ENCODE peak calls at places on chromosomes 4 and X, in nine cellular contexts. V is choroid plexus epithelial cell; J is A549; N is CD4-positive, alpha-beta T cell; G is HFF-Myc; I is fibroblast of the aortic adventitia; K is neural crest cell; Z is CD8-positive, alpha-beta T cell; S is endothelial cell. A is an unnamed sample.

GRCh38 chr4:7351014-7351413 is 83.7 kb downstream of the PSAPL1 start:
- DNase-seq in S (no peak), I (no peak), V (no peak), Z (no peak), N (no peak), J (no peak), G (no peak), K (no peak), A (no peak)

GRCh38 chrX:38664285-38664684 is 102.9 kb downstream of the TSPAN7 start:
- DNase-seq in N (no peak), I (peak), G (no peak), S (peak), K (peak), V (peak), Z (no peak), J (peak), A (no peak)

GRCh38 chr4:40699648-40700047 is 50.1 kb upstream of the NSUN7 start:
- DNase-seq in K (no peak), V (peak), N (no peak), J (no peak), I (peak), S (no peak), G (no peak), Z (no peak), A (no peak)

GRCh38 chr4:83606898-83607297 is 71.0 kb downstream of the GPAT3 start:
- DNase-seq in G (no peak), I (no peak), Z (no peak), N (no peak), S (no peak), J (no peak), V (no peak), K (no peak), A (no peak)

GRCh38 chr4:19134685-19135084 is 1113.1 kb upstream of the LCORL start:
- DNase-seq in G (no peak), N (no peak), J (no peak), Z (no peak), I (no peak), V (no peak), S (no peak), K (no peak), A (no peak)

GRCh38 chr4:173635395-173635794 is 105.4 kb upstream of the HAND2 start:
- DNase-seq in J (no peak), I (no peak), G (no peak), Z (no peak), S (no peak), K (no peak), V (no peak), N (no peak), A (no peak)

GRCh38 chr4:8228319-8229250 is 29.5 kb downstream of the SH3TC1 start:
- DNase-seq in S (no peak), I (peak), N (peak), V (peak), J (peak), Z (peak), K (no peak), G (peak), A (peak)

GRCh38 chrX:129772796-129773431 is 6.8 kb upstream of the SASH3 start:
- DNase-seq in G (no peak), K (no peak), N (no peak), S (no peak), J (no peak), Z (peak), I (no peak), V (no peak), A (peak)

GRCh38 chrX:102029026-102029425 is 96.5 kb upstream of the TCEAL2 start:
- DNase-seq in I (no peak), G (no peak), Z (no peak), J (no peak), N (no peak), V (no peak), S (no peak), K (no peak), A (no peak)

DNA sequence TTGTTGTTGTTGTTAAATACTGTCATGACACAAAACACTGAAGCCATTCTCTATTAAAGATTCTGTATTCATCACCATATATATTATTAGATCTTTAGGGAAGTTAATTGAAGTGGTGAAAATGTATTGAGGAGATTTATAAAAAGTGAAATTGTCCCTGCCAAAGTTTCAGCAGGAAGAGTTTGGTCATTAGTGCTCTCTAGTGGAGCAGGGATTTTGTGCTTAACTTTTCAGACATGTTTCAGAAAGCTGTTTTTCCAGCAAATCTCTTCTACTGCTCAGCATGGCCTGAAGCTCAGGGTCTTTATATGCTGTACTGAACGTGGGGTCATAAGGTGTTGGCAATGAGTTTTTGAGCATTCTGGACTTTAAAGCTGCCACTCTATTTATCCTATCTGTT is 36.7 kb upstream of the CXXC4 start:
- DNase-seq in V (no peak), N (no peak), K (no peak), G (no peak), S (no peak), J (no peak), Z (no peak), I (no peak), A (no peak)
- TF ChIP-seq CTCF in V (no peak), N (no peak), K (no peak), G (no peak), S (no peak), J (no peak), Z (no peak), I (no peak), A (no peak)

DNA sequence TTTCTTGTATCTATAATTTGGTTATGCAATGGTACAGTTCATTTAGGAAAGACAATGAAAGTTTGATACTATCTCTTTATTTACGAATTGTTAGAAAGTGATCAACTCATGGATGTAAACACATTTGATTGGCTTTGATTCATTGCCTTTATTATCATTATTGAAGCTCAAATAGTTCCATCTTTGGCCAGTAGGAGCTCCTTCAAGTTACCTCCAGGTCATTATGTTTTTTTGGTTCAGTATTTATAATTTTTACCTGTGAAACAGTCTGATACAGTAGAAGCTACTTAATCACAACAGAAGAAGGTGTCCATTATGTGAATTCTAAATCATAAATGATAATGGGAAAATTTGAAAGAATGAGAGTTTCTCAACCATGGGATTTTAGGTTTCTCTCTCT is 12.4 kb downstream of the NPY5R start:
- DNase-seq in Z (no peak), V (no peak), S (no peak), K (no peak), J (no peak), I (no peak), N (no peak), G (no peak), A (no peak)
- TF ChIP-seq CTCF in Z (no peak), V (peak), S (peak), K (peak), J (no peak), I (no peak), N (no peak), G (no peak), A (no peak)

DNA sequence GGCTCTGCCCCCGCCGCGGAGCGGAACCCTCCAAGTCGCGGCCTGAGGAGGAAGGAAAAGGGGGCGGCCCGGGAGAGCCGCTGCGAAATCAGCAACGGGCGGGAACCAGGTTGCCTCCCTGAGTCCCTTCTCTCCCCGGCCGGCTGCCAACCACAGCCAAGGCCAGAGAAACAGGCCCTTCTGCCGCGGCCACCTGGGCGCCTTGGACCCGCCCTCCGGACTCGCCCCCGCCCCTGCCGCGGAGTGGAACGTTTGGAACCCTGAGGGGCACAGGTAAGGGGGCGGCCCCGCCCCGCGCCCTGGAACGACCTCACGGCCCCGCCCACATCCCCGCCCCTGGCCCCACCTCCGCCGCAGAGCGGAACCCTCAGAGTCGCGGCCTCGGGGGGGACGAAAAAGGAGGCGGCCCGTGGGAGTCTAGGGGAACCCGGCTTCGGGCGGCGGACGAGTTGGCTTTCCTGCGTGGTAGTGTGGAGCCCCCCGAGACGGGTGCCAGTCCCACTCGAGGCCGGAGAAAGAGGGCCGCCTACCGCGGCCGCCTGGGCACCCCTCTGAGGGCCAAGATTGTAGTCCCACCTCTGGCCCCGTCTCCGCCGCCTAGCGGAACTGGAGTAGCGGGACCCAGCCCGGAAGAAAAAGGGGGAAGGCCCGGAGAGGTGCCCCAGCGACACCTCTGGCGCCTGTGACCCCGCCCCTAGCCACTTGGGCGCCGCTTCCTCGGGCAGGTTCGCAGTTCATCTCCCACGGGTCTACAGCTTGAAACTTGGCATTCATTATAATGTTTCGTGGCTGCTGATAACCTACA is 669 bp upstream of the PHKA2 start:
- DNase-seq in V (peak), N (peak), K (peak), G (no peak), I (peak), S (peak), Z (peak), J (peak), A (peak)
- TF ChIP-seq CTCF in V (peak), N (peak), K (peak), G (peak), I (peak), S (peak), Z (peak), J (peak), A (peak)

DNA sequence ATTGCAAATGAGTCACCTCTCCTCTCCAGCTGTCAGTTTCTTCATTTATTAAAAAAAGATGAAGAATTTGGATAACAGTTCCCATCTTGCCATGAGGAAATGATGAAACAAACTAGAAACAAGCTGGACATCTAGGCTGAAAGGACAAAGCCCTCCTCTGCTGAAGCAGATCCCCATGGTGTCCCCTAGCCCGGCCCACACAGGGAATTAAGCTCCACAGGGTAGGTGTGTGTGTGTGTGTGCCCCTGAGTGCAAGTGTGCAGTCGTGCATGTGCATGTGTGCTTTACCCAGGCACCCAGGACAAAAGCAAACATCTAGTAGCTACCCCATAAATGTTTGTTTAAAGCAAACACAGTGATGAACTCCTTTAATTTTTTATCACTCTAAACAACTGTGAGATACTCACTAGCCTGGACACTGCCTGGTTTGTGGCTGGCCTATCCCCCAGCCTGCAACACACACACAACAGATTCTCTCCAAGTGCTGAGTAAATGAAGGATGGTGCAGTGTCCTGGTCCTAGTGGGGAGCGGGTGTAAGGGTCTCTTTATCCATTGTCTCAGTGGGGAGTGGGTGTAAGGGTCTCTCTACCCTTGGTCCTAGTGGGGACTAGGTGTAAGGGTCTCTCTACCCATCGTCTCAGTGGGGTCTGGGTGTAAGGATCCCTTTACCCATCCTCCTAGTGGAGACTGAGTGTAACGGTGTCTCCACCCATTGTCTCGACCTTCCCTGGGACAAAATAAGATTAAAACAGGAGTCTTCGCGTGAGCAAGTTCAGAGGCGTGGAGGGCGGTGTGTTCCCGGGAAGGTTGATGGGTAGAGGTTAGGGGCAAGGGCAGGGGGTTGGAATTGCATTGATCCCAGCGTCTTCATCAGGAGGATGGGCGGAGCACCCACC is 688 bp upstream of the EVC start:
- DNase-seq in K (peak), Z (no peak), J (peak), I (peak), S (peak), G (no peak), V (peak), N (no peak), A (no peak)
- TF ChIP-seq CTCF in K (peak), Z (no peak), J (no peak), I (peak), S (peak), G (peak), V (peak), N (no peak), A (no peak)

A was measured in natural killer cell.